ENCODE peak calls at places on chromosome 13, in seven cellular contexts. A is PC-9; K is uterus; G is upper lobe of right lung; I is cardiac muscle cell; M is CD8-positive, alpha-beta T cell; X is neural progenitor cell. S is an unnamed sample. For H3K9me3, the result is how much of the 10 kb centered on the place peaks cover.

GRCh38 chr13:60351326-60351725 is 45.7 kb upstream of the TDRD3 start:
- DNase-seq in M (no peak), X (no peak), I (no peak), G (no peak), A (peak), K (no peak), S (no peak)

GRCh38 chr13:80413611-80414010 is 72.7 kb upstream of the SPRY2 start:
- DNase-seq in I (no peak), K (no peak), M (no peak), X (no peak), A (no peak), G (no peak), S (no peak)

GRCh38 chr13:26897706-26898550 is 137.3 kb upstream of the GPR12 start:
- DNase-seq in G (no peak), X (no peak), I (no peak), M (no peak), K (no peak), A (no peak), S (no peak)

GRCh38 chr13:98199480-98199879 is 22.4 kb upstream of the RNF113B start:
- DNase-seq in G (no peak), K (no peak), M (no peak), A (no peak), X (no peak), I (no peak), S (no peak)

GRCh38 chr13:80235559-80236296 is 105.2 kb downstream of the SPRY2 start:
- DNase-seq in X (no peak), G (no peak), K (no peak), I (peak), A (peak), M (no peak), S (no peak)

GRCh38 chr13:43331676-43332075 is 308.3 kb downstream of the DNAJC15 start:
- DNase-seq in X (peak), I (no peak), A (no peak), K (no peak), G (no peak), M (no peak), S (no peak)

GRCh38 chr13:93307166-93307565 is 80.6 kb downstream of the GPC6 start:
- DNase-seq in K (no peak), M (no peak), A (no peak), G (no peak), I (no peak), X (no peak), S (no peak)

GRCh38 chr13:62625214-62625613 is 1209.6 kb upstream of the PCDH20 start:
- DNase-seq in X (no peak), K (no peak), I (no peak), G (no peak), A (no peak), M (no peak), S (no peak)

GRCh38 chr13:108508263-108508662 is 121.1 kb upstream of the MYO16 start:
- DNase-seq in X (peak), A (no peak), M (no peak), K (no peak), I (peak), G (no peak), S (no peak)

GRCh38 chr13:46715363-46715762 is 81.6 kb downstream of the ESD start:
- DNase-seq in G (no peak), I (peak), K (no peak), X (no peak), A (no peak), M (no peak), S (peak)

GRCh38 chr13:48244159-48244558 is 11.2 kb downstream of the ITM2B start:
- DNase-seq in X (no peak), M (no peak), I (no peak), A (no peak), K (no peak), G (no peak), S (no peak)

GRCh38 chr13:46122304-46122703 is 17.5 kb upstream of the CPB2 start:
- DNase-seq in G (no peak), A (no peak), X (no peak), I (no peak), K (no peak), M (no peak), S (no peak)

GRCh38 chr13:29702912-29703351 is 107.4 kb upstream of the SLC7A1 start:
- DNase-seq in X (no peak), G (no peak), K (peak), I (no peak), M (no peak), A (peak), S (no peak)

GRCh38 chr13:40981361-40981760 is 37.8 kb downstream of the ELF1 start:
- DNase-seq in M (no peak), A (no peak), G (no peak), X (no peak), I (no peak), K (no peak), S (no peak)

GRCh38 chr13:98415326-98416070 is 161.4 kb downstream of the STK24 start:
- DNase-seq in A (no peak), M (no peak), I (no peak), X (no peak), G (no peak), K (no peak), S (peak)

GRCh38 chr13:107650081-107650701 is 565.1 kb downstream of the LIG4 start:
- DNase-seq in X (peak), K (peak), I (peak), G (peak), M (peak), A (no peak), S (peak)

GRCh38 chr13:29621401-29621800 is 25.9 kb upstream of the SLC7A1 start:
- DNase-seq in G (no peak), A (no peak), X (no peak), I (no peak), M (no peak), K (no peak), S (no peak)

DNA sequence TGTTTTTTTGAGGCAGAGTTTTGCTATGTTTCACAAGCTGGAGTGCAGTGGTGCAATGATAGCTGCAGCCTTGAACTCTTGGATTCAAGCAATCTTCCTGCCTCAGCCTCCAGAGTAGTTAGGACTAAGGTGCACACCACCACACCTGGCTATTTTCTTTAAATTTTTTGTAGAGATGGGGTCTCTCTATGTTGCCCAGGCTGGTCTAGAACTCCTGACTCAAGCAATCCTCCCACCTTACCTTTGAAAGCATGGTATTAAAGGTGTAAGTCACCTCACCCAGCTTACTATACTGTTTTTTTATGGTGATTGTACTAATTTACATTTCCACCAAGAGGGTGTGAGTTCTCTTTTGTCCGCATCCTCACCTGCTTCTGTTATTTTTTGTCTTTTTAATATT is 110.0 kb downstream of the FREM2 start:
- DNase-seq in G (no peak), I (no peak), K (no peak), A (no peak), M (no peak), X (no peak), S (no peak)
- H3K4me3 ChIP-seq in G (no peak), I (no peak), K (no peak), A (no peak), M (no peak), X (no peak), S (no peak)

DNA sequence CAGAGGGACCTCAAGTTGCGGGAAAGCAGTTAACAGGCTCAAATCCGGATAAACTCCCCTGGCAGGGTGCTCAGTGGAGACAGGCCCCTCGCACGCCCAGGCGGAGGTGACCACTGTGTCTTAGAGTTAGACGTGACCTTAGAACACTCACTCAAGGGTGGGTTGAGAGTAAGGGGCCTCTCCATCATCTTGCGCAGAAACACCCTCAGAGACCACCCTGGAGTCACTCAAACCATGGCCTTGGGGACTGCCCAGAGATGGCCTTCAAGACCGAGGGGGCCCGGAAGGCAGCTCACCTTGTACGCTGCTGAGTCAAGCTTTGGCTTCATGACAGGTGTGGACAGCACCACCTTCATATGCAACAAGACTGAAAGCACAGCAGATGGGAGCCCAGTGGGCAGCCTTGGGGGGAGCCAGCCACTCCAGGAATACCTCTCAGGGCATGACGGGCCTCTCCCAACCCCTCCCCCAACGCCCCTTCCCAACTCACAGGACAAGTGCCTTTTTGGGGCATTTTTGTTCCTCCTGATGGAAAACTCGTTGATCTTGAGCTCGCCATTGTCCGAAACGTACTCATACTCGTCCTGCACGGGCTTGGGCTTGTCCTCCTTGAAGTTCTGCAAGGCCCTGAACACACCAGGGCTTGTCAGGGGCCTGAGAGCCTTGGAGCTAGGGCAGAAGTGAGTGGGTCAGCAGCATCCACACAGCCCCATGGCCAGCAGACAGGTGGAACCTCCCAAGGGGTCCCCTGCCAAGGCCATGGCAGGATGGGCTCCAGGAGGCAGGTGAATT is 229.2 kb downstream of the TUBA3C start:
- DNase-seq in G (peak), A (no peak), I (no peak), X (no peak), K (no peak), M (no peak), S (no peak)
- H3K9me3 ChIP-seq in G (under half), A (under half), I (under half), X (under half), K (under half), M (under half), S (under half)

GRCh38 chr13:112330479-112331407 is 45.4 kb upstream of the SPACA7 start:
- DNase-seq in A (no peak), X (no peak), M (no peak), I (no peak), K (no peak), G (no peak), S (no peak)
- H3K4me3 ChIP-seq in A (no peak), X (no peak), M (no peak), I (no peak), K (no peak), G (no peak), S (peak)

DNA sequence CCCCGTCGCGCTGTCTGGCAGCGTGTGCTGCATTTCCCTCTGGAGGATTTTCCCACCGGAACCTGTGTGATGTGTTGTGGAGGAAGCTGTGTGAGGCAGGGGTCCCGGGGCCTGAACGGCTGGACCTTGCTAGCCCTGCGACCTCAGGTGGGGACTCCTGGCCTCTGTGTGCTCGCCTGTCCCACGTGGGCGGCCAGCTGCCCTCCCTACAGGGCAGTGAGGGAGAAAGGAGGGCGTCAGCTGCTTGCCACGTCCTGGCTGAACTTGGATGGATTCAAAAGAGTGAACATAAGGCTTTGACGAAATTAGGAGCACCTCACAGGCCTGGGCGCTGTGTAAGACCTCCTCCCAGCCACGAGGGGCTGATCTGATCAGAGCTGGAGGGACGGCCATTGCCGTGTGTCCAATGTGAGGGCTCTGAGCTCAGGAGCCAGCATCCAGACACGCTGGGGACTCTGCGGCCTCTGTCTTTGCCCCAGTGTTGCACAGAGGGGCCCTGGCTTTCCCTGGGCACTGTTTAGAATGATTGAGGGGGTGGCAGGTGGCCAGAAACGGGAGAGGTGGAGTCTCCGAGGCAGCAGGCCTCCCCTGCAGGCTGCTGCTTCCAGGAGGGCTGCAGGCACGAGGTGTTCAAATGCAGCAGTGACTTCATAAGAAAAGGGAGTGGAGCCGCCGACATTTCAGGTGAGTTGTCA is 13.0 kb downstream of the TFDP1 start:
- DNase-seq in A (no peak), X (no peak), I (no peak), G (peak), M (no peak), K (no peak), S (no peak)
- H3K9me3 ChIP-seq in A (under half), X (under half), I (under half), G (under half), M (under half), K (under half), S (under half)

DNA sequence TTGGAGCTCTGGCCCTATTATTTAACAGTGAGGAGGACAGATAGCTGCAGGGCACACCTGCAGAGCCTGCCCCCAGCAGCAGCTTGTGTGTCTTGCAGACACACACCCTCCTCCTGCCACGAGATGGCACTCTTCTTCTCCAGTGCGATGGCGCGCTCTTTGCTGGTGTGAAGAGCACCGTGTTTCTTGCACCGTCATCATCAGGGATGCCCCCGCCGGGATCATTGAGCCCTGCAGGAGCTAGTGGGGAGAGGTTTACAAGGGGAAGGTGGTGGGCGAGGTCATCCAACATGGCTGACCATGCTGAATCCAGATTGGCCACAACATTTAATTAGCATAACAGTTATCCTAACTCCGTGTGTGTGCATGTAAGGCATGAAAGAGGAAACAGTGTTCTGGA is 105.6 kb downstream of the RAB20 start:
- DNase-seq in K (peak), A (peak), I (peak), X (peak), G (peak), M (peak), S (peak)
- H3K4me3 ChIP-seq in K (no peak), A (no peak), I (no peak), X (no peak), G (no peak), M (no peak), S (peak)

GRCh38 chr13:18235172-18235571 is 946.5 kb downstream of the TUBA3C start:
- DNase-seq in A (no peak), X (no peak), I (no peak), M (no peak), G (no peak), K (no peak), S (no peak)
- H3K9me3 ChIP-seq in A (under half), X (under half), I (under half), M (under half), G (under half), K (under half), S (under half)

DNA sequence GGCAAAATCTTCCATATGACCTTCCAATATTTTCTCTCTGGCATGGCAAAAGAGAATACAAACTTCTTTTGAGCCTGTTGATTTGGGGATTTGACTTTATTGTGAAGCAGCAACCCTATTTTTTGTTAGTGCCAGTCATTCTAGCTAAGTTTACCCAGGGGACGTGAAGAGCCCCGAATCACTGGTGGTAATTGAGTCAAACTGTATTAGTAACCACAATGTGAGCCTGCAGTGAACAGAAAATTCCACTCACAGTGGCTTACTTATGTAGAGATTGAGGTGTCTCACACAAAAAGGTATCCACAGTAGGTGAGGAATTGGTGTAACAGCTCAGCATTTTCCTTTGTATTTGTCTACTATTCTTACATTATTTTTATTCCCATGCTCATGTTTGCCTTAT is 33.1 kb upstream of the MYCBP2 start:
- DNase-seq in M (no peak), G (no peak), A (no peak), I (no peak), K (no peak), X (no peak), S (no peak)
- H3K4me3 ChIP-seq in M (no peak), G (no peak), A (no peak), I (no peak), K (no peak), X (no peak), S (no peak)

S was measured in Caco-2.